ENCODE peak calls at places on chromosomes 5 and 9, in nine cellular contexts. One of them, this sample, is unnamed.
A peak's percentile ranks its signal among the peaks of the same experiment; 100 is the strongest.

GRCh38 chr5:97163360-97163764 is 19.7 kb downstream of the RIOK2 start:
- DNase-seq in A172: no peak
- DNase-seq in CD8-positive, alpha-beta memory T cell: no peak
- DNase-seq in neural crest cell: no peak
- DNase-seq in AG09309: no peak
- DNase-seq in stimulated activated CD4-positive, alpha-beta T cell treated with anti-CD3 and anti-CD28 coated beads, Interleukin-2, amount 100 ng/mL, for 48 hours: no peak
- DNase-seq in germinal center: peak; percentile 14
- DNase-seq in cardiac septum: no peak
- DNase-seq in glomerular endothelial cell: no peak
- DNase-seq in this sample: peak; percentile 43

GRCh38 chr5:73528248-73528647 is 30.0 kb downstream of the BTF3 start:
- DNase-seq in A172: no peak
- DNase-seq in CD8-positive, alpha-beta memory T cell: no peak
- DNase-seq in neural crest cell: no peak
- DNase-seq in AG09309: no peak
- DNase-seq in stimulated activated CD4-positive, alpha-beta T cell treated with anti-CD3 and anti-CD28 coated beads, Interleukin-2, amount 100 ng/mL, for 48 hours: no peak
- DNase-seq in germinal center: no peak
- DNase-seq in cardiac septum: no peak
- DNase-seq in glomerular endothelial cell: no peak
- DNase-seq in this sample: no peak

GRCh38 chr9:10268500-10269485 is 344.0 kb downstream of the PTPRD start:
- DNase-seq in A172: peak; percentile 53
- DNase-seq in CD8-positive, alpha-beta memory T cell: no peak
- DNase-seq in neural crest cell: peak; percentile 64
- DNase-seq in AG09309: no peak
- DNase-seq in stimulated activated CD4-positive, alpha-beta T cell treated with anti-CD3 and anti-CD28 coated beads, Interleukin-2, amount 100 ng/mL, for 48 hours: no peak
- DNase-seq in germinal center: peak; percentile 26
- DNase-seq in cardiac septum: no peak
- DNase-seq in glomerular endothelial cell: peak; percentile 42
- DNase-seq in this sample: peak; percentile 52

GRCh38 chr5:172007153-172007794 is 836 bp upstream of the FBXW11 start:
- DNase-seq in A172: peak; percentile 4
- DNase-seq in CD8-positive, alpha-beta memory T cell: no peak
- DNase-seq in neural crest cell: no peak
- DNase-seq in AG09309: no peak
- DNase-seq in stimulated activated CD4-positive, alpha-beta T cell treated with anti-CD3 and anti-CD28 coated beads, Interleukin-2, amount 100 ng/mL, for 48 hours: no peak
- DNase-seq in germinal center: no peak
- DNase-seq in cardiac septum: no peak
- DNase-seq in glomerular endothelial cell: no peak
- DNase-seq in this sample: no peak

GRCh38 chr5:35804201-35804653 is 52.5 kb upstream of the IL7R start:
- DNase-seq in A172: no peak
- DNase-seq in CD8-positive, alpha-beta memory T cell: no peak
- DNase-seq in neural crest cell: no peak
- DNase-seq in AG09309: no peak
- DNase-seq in stimulated activated CD4-positive, alpha-beta T cell treated with anti-CD3 and anti-CD28 coated beads, Interleukin-2, amount 100 ng/mL, for 48 hours: no peak
- DNase-seq in germinal center: no peak
- DNase-seq in cardiac septum: no peak
- DNase-seq in glomerular endothelial cell: no peak
- DNase-seq in this sample: no peak

GRCh38 chr5:34503379-34504346 is 152.5 kb upstream of the RAI14 start:
- DNase-seq in A172: no peak
- DNase-seq in CD8-positive, alpha-beta memory T cell: no peak
- DNase-seq in neural crest cell: no peak
- DNase-seq in AG09309: no peak
- DNase-seq in stimulated activated CD4-positive, alpha-beta T cell treated with anti-CD3 and anti-CD28 coated beads, Interleukin-2, amount 100 ng/mL, for 48 hours: no peak
- DNase-seq in germinal center: no peak
- DNase-seq in cardiac septum: no peak
- DNase-seq in glomerular endothelial cell: no peak
- DNase-seq in this sample: no peak

GRCh38 chr5:122311400-122311887 is 593 bp upstream of the SNCAIP start:
- DNase-seq in A172: no peak
- DNase-seq in CD8-positive, alpha-beta memory T cell: no peak
- DNase-seq in neural crest cell: peak; percentile 25
- DNase-seq in AG09309: no peak
- DNase-seq in stimulated activated CD4-positive, alpha-beta T cell treated with anti-CD3 and anti-CD28 coated beads, Interleukin-2, amount 100 ng/mL, for 48 hours: peak; percentile 1
- DNase-seq in germinal center: no peak
- DNase-seq in cardiac septum: no peak
- DNase-seq in glomerular endothelial cell: no peak
- DNase-seq in this sample: no peak

GRCh38 chr9:93264338-93265125 is 80.6 kb downstream of the WNK2 start:
- DNase-seq in A172: no peak
- DNase-seq in CD8-positive, alpha-beta memory T cell: no peak
- DNase-seq in neural crest cell: no peak
- DNase-seq in AG09309: no peak
- DNase-seq in stimulated activated CD4-positive, alpha-beta T cell treated with anti-CD3 and anti-CD28 coated beads, Interleukin-2, amount 100 ng/mL, for 48 hours: no peak
- DNase-seq in germinal center: no peak
- DNase-seq in cardiac septum: no peak
- DNase-seq in glomerular endothelial cell: no peak
- DNase-seq in this sample: no peak

GRCh38 chr5:153802419-153802818 is 236.3 kb downstream of the FAM114A2 start:
- DNase-seq in A172: no peak
- DNase-seq in CD8-positive, alpha-beta memory T cell: no peak
- DNase-seq in neural crest cell: no peak
- DNase-seq in AG09309: no peak
- DNase-seq in stimulated activated CD4-positive, alpha-beta T cell treated with anti-CD3 and anti-CD28 coated beads, Interleukin-2, amount 100 ng/mL, for 48 hours: no peak
- DNase-seq in germinal center: no peak
- DNase-seq in cardiac septum: no peak
- DNase-seq in glomerular endothelial cell: no peak
- DNase-seq in this sample: no peak